ENCODE peak calls at places on chromosomes 2 and 18, in nine cellular contexts. J, M, R, V, D, K, Y, E and Q are unnamed samples. For H3K36me3, the result is how much of the 10 kb centered on the place peaks cover.

GRCh38 chr2:23495661-23496114 is 110.7 kb downstream of the KLHL29 start:
- DNase-seq in J (no peak), M (no peak), R (no peak), V (no peak), D (peak), K (no peak), Y (no peak), E (peak), Q (no peak)

GRCh38 chr2:99552529-99552928 is 62.7 kb upstream of the REV1 start:
- DNase-seq in J (no peak), M (no peak), R (peak), V (no peak), D (peak), K (no peak), Y (peak), E (no peak), Q (no peak)

GRCh38 chr18:2656237-2657042 is 914 bp downstream of the SMCHD1 start:
- DNase-seq in J (no peak), M (peak), R (peak), V (peak), D (peak), K (no peak), Y (peak), E (peak), Q (peak)

GRCh38 chr18:48106976-48107781 is 176.7 kb upstream of the SMAD2 start:
- DNase-seq in J (no peak), M (no peak), R (no peak), V (no peak), D (no peak), K (no peak), Y (no peak), E (no peak), Q (no peak)

GRCh38 chr18:10020176-10020575 is 106.4 kb downstream of the VAPA start:
- DNase-seq in J (no peak), M (no peak), R (no peak), V (no peak), D (no peak), K (no peak), Y (no peak), E (no peak), Q (no peak)

GRCh38 chr18:49055787-49056186 is 105.0 kb upstream of the SMAD7 start:
- DNase-seq in J (peak), M (peak), R (peak), V (peak), D (peak), K (no peak), Y (peak), E (peak), Q (peak)

GRCh38 chr18:49861659-49862058 is 48.3 kb upstream of the ACAA2 start:
- DNase-seq in J (no peak), M (no peak), R (no peak), V (no peak), D (no peak), K (no peak), Y (no peak), E (no peak), Q (no peak)

GRCh38 chr2:70920367-70920715 is 15.4 kb upstream of the ATP6V1B1 start:
- DNase-seq in J (no peak), M (no peak), R (no peak), V (no peak), D (no peak), K (no peak), Y (no peak), E (no peak), Q (no peak)

GRCh38 chr2:155972916-155973315 is 359.6 kb downstream of the NR4A2 start:
- DNase-seq in J (no peak), M (no peak), R (no peak), V (no peak), D (no peak), K (no peak), Y (no peak), E (no peak), Q (no peak)

GRCh38 chr18:21345851-21346250 is 103.8 kb downstream of the GREB1L start:
- DNase-seq in J (no peak), M (no peak), R (no peak), V (no peak), D (no peak), K (no peak), Y (no peak), E (no peak), Q (no peak)

GRCh38 chr2:214019229-214019972 is 391.5 kb upstream of the VWC2L start:
- DNase-seq in J (no peak), M (no peak), R (no peak), V (no peak), D (peak), K (peak), Y (peak), E (no peak), Q (no peak)

GRCh38 chr18:36529747-36530146 is 232.2 kb downstream of the FHOD3 start:
- DNase-seq in J (no peak), M (no peak), R (no peak), V (no peak), D (no peak), K (no peak), Y (no peak), E (no peak), Q (no peak)

GRCh38 chr2:59314367-59314766 is 1073.2 kb upstream of the FANCL start:
- DNase-seq in J (no peak), M (no peak), R (no peak), V (no peak), D (no peak), K (no peak), Y (no peak), E (no peak), Q (no peak)

GRCh38 chr18:13318644-13319501 is 100.3 kb downstream of the LDLRAD4 start:
- DNase-seq in J (no peak), M (no peak), R (no peak), V (no peak), D (no peak), K (no peak), Y (no peak), E (no peak), Q (no peak)

GRCh38 chr2:104845552-104845931 is 8.4 kb upstream of the POU3F3 start:
- DNase-seq in J (no peak), M (no peak), R (no peak), V (no peak), D (no peak), K (no peak), Y (no peak), E (no peak), Q (no peak)

GRCh38 chr2:234178309-234179030 is 128.0 kb downstream of the SPP2 start:
- DNase-seq in J (no peak), M (no peak), R (no peak), V (no peak), D (no peak), K (no peak), Y (no peak), E (no peak), Q (peak)

GRCh38 chr18:8715599-8715998 is 10.2 kb downstream of the MTCL1 start:
- DNase-seq in J (no peak), M (no peak), R (no peak), V (no peak), D (no peak), K (no peak), Y (no peak), E (no peak), Q (no peak)

GRCh38 chr2:200356794-200357472 is 50.4 kb downstream of the SPATS2L start:
- DNase-seq in J (no peak), M (no peak), R (no peak), V (no peak), D (no peak), K (no peak), Y (no peak), E (no peak), Q (no peak)

GRCh38 chr2:188203756-188204155 is 87.9 kb upstream of the GULP1 start:
- DNase-seq in J (no peak), M (no peak), R (no peak), V (no peak), D (no peak), K (no peak), Y (no peak), E (no peak), Q (no peak)

GRCh38 chr18:10006261-10006903 is 92.6 kb downstream of the VAPA start:
- DNase-seq in J (no peak), M (no peak), R (no peak), V (no peak), D (no peak), K (no peak), Y (peak), E (no peak), Q (no peak)

GRCh38 chr2:144834954-144835633 is 315.2 kb upstream of the ZEB2 start:
- DNase-seq in J (peak), M (peak), R (no peak), V (no peak), D (peak), K (no peak), Y (peak), E (peak), Q (peak)

GRCh38 chr18:55579471-55579870 is 8.5 kb downstream of the TCF4 start:
- DNase-seq in J (no peak), M (no peak), R (no peak), V (no peak), D (no peak), K (no peak), Y (no peak), E (no peak), Q (no peak)

GRCh38 chr2:209395232-209395631 is 28.6 kb upstream of the MAP2 start:
- DNase-seq in J (no peak), M (no peak), R (no peak), V (no peak), D (no peak), K (no peak), Y (no peak), E (no peak), Q (no peak)

DNA sequence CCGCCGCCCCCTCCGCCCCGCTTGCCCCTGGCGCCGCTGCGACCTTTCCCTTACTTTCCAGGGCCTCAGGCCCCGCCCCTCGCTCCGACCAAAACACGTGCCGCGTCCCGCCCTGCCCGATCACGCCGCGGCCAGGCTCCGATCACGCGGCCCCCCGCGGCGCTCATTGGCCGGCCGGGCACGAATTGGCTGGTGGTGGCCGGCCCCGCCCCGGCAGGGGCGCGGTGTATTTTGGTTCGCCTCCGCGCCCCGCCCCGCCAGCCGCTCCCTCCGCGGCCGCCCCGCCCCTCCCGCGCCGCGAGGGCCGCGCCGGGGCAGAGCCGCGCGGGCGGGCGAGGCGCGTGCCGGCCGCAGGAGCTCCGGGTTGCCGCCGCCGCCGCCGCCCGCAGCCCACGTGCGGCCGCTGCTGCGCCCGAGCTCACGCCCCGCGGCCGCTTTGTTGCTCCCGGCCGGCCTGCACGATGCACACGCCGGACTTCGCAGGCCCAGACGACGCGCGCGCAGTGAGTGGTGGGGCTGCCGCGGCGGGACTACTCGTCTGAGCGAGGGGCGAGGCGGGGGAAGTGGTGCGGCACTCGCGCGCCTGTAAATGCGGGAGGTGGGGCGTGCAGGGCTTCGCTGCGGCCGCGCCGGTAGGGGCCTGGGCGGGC is at the start of gene KLF11:
- DNase-seq in J (peak), M (peak), R (peak), V (peak), D (peak), K (peak), Y (peak), E (peak), Q (peak)
- TF ChIP-seq POLR2A in J (peak), M (peak), R (no peak), V (peak), D (no peak), K (no peak), Y (no peak), E (peak), Q (no peak)

DNA sequence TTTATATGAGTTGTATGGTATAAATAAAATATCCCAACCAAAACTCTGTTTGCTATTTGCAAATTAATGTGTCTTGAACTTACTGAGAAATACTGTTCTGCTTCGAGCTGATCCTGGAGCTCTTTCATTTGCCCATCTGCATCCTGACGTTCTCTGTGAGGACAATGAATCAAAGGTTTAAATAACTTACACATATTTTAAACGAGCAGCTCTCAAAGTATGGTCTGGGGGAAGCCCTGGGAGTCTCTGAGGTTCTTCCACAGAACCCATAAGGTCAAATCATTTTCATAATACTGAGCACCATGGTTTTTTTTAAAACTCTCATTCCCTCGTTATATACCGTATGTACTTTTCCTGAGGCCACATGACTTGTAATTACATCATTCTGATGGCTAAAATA is 46.7 kb downstream of the SLC66A3 start:
- DNase-seq in J (no peak), M (no peak), R (no peak), V (no peak), D (no peak), K (no peak), Y (no peak), E (no peak), Q (no peak)
- H3K36me3 ChIP-seq in J (under half), M (under half), R (half or more), V (half or more), D (under half), K (under half), Y (under half), E (under half), Q (under half)

GRCh38 chr2:239689410-239689809 is 288.6 kb upstream of the HDAC4 start:
- DNase-seq in J (no peak), M (no peak), R (no peak), V (no peak), D (no peak), K (no peak), Y (no peak), E (no peak), Q (peak)

GRCh38 chr2:239689985-239690384 is 289.2 kb upstream of the HDAC4 start:
- DNase-seq in J (no peak), M (no peak), R (no peak), V (no peak), D (no peak), K (no peak), Y (no peak), E (no peak), Q (peak)

GRCh38 chr2:239687441-239687840 is 286.6 kb upstream of the HDAC4 start:
- DNase-seq in J (no peak), M (no peak), R (peak), V (no peak), D (no peak), K (no peak), Y (no peak), E (no peak), Q (no peak)

GRCh38 chr2:239688840-239689239 is 288.0 kb upstream of the HDAC4 start:
- DNase-seq in J (no peak), M (no peak), R (no peak), V (no peak), D (no peak), K (no peak), Y (no peak), E (no peak), Q (peak)

GRCh38 chr2:239688098-239688497 is 287.3 kb upstream of the HDAC4 start:
- DNase-seq in J (no peak), M (no peak), R (no peak), V (no peak), D (no peak), K (no peak), Y (no peak), E (no peak), Q (peak)
- TF ChIP-seq CTCF in J (no peak), M (no peak), R (no peak), V (peak), D (no peak), K (peak), Y (no peak), E (no peak), Q (no peak)

GRCh38 chr18:57640236-57640635 is 18.6 kb upstream of the NARS1 start:
- DNase-seq in J (no peak), M (no peak), R (no peak), V (no peak), D (no peak), K (no peak), Y (no peak), E (no peak), Q (no peak)
- TF ChIP-seq POLR2A in J (no peak), M (no peak), R (no peak), V (no peak), D (no peak), K (no peak), Y (no peak), E (no peak), Q (no peak)

DNA sequence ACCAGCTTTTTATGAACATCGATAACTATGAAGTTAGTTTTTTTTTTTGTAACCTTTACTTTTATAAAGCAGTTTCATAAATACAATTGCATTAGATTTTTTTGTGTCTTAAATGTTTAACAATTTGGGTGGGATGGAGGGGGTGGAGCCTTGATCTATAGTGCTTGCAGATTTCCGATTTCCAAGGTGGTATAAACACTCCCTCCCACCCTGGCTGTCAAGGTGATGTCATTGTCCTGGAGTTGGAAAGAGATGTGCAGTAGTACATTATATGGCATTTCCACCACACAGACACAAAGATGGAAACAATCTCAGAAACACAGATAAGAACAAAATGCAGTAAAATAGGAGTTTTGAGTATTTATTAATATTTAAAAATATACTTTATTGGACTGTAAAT is 114.4 kb downstream of the TTN start:
- DNase-seq in J (no peak), M (no peak), R (no peak), V (no peak), D (no peak), K (no peak), Y (no peak), E (no peak), Q (no peak)
- H3K36me3 ChIP-seq in J (under half), M (under half), R (under half), V (under half), D (half or more), K (under half), Y (under half), E (under half), Q (under half)